ENCODE peak calls at places on chromosomes 16 and 17, in five cellular contexts. B is left ventricle myocardium inferior, U is pancreas, M is caudate nucleus, H is heart left ventricle. I is an unnamed sample.

GRCh38 chr17:38663964-38664644 is 10.7 kb downstream of the EPOP start:
- DNase-seq in B (no peak), U (no peak), M (no peak), H (no peak), I (no peak)

GRCh38 chr17:64718058-64718457 is 56.0 kb upstream of the SMURF2 start:
- DNase-seq in B (no peak), U (no peak), M (no peak), H (no peak), I (no peak)

GRCh38 chr17:27579304-27579703 is 51.7 kb upstream of the LGALS9 start:
- DNase-seq in B (no peak), U (no peak), M (no peak), H (no peak), I (no peak)

GRCh38 chr16:21599158-21599993 is at the start of gene METTL9:
- DNase-seq in B (peak), U (peak), M (peak), H (peak), I (peak)

GRCh38 chr17:3845361-3845753 is 689 bp downstream of the NCBP3 start:
- DNase-seq in B (no peak), U (no peak), M (no peak), H (no peak), I (no peak)

GRCh38 chr16:89289428-89290395 is 72.2 kb downstream of the ZNF778 start:
- DNase-seq in B (peak), U (peak), M (peak), H (peak), I (peak)

GRCh38 chr17:69424287-69425041 is 10.0 kb downstream of the MAP2K6 start:
- DNase-seq in B (no peak), U (no peak), M (no peak), H (no peak), I (no peak)

GRCh38 chr16:30354423-30355143 is 525 bp downstream of the CD2BP2 start:
- DNase-seq in B (no peak), U (peak), M (no peak), H (peak), I (peak)

GRCh38 chr17:57875109-57876022 is 25.5 kb upstream of the MRPS23 start:
- DNase-seq in B (peak), U (no peak), M (peak), H (peak), I (no peak)

GRCh38 chr17:50637829-50638571 is 3.3 kb downstream of the ABCC3 start:
- DNase-seq in B (no peak), U (no peak), M (no peak), H (no peak), I (no peak)

GRCh38 chr17:61157246-61157887 is 242.3 kb upstream of the TBX2 start:
- DNase-seq in B (no peak), U (no peak), M (peak), H (no peak), I (no peak)

GRCh38 chr16:31149894-31150890 is at the start of gene PRSS36:
- DNase-seq in B (no peak), U (no peak), M (no peak), H (no peak), I (no peak)

GRCh38 chr17:21285164-21286065 is 904 bp downstream of the MAP2K3 start:
- DNase-seq in B (no peak), U (peak), M (no peak), H (peak), I (no peak)

GRCh38 chr16:86379505-86379846 is 130.9 kb upstream of the FOXF1 start:
- DNase-seq in B (no peak), U (no peak), M (no peak), H (no peak), I (no peak)

GRCh38 chr16:57260294-57260929 is 15.4 kb downstream of the ARL2BP start:
- DNase-seq in B (no peak), U (peak), M (peak), H (peak), I (peak)

GRCh38 chr16:8703693-8704092 is 29.3 kb downstream of the ABAT start:
- DNase-seq in B (no peak), U (no peak), M (no peak), H (no peak), I (no peak)

GRCh38 chr16:23607740-23608139 is 11.6 kb upstream of the NDUFAB1 start:
- DNase-seq in B (no peak), U (no peak), M (no peak), H (no peak), I (no peak)

GRCh38 chr17:48596000-48596734 is 2.6 kb upstream of the HOXB5 start:
- DNase-seq in B (no peak), U (no peak), M (no peak), H (no peak), I (no peak)

GRCh38 chr16:53980675-53981074 is 276.7 kb downstream of the FTO start:
- DNase-seq in B (no peak), U (no peak), M (no peak), H (no peak), I (no peak)

GRCh38 chr17:17134952-17135340 is 71.2 kb downstream of the PLD6 start:
- DNase-seq in B (no peak), U (no peak), M (no peak), H (peak), I (no peak)

GRCh38 chr16:74049027-74049426 is 247.6 kb upstream of the PSMD7 start:
- DNase-seq in B (no peak), U (no peak), M (no peak), H (no peak), I (no peak)

GRCh38 chr17:7191571-7192270 is 12.6 kb upstream of the ASGR1 start:
- DNase-seq in B (no peak), U (peak), M (peak), H (no peak), I (no peak)

GRCh38 chr16:11250091-11250785 is 5.8 kb downstream of the SOCS1 start:
- DNase-seq in B (no peak), U (no peak), M (no peak), H (peak), I (no peak)
- H3K27ac ChIP-seq in B (no peak), U (no peak), M (no peak), H (no peak), I (no peak)

DNA sequence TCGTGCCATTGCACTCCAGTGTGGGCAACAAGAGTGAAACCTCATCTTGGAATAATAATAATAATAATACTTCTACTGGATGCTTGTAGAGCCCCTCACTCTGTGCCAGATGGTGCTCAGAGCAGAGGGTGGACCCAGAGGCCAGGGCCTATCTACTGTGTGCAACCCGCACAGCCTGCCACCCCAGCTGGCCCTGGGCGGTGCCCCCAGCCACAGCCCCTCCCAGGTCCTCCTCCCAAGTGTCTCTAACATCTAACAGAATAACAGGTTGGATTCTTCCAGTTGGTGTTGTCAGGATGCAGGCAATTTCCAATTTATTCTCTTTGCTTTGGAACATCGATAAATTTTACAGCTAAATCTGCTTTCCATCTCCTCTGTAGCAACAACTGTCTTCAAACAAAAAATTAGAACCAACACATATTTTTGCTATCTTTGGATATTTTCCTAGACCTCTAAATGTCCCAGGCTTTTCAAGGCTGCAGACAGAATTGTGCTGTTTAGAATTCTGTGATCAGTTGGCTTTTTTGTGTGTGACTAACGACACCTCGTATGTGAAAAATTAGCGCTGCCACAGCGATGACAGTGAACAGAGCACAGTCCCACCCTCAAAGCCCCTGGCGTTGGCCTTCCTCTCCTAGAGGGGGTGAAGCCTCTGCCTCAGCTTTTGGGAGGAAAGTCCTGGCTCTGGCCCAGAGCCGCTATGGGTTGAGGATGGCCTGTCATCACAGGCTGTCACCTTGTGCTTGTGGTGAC is 7.5 kb upstream of the EVPL start:
- DNase-seq in B (no peak), U (no peak), M (no peak), H (no peak), I (no peak)
- H3K27ac ChIP-seq in B (no peak), U (no peak), M (no peak), H (peak), I (no peak)

GRCh38 chr17:18261146-18261515 is 669 bp downstream of the MIEF2 start:
- DNase-seq in B (peak), U (peak), M (no peak), H (peak), I (no peak)

GRCh38 chr17:18260332-18261145 is at the start of gene MIEF2:
- DNase-seq in B (peak), U (peak), M (peak), H (peak), I (peak)

GRCh38 chr17:18262111-18262510 is 1.6 kb downstream of the MIEF2 start:
- DNase-seq in B (no peak), U (no peak), M (no peak), H (no peak), I (no peak)

GRCh38 chr17:18262641-18263040 is 2.2 kb downstream of the MIEF2 start:
- DNase-seq in B (peak), U (peak), M (no peak), H (no peak), I (peak)

GRCh38 chr17:18261659-18262058 is 1.2 kb downstream of the MIEF2 start:
- DNase-seq in B (no peak), U (no peak), M (no peak), H (no peak), I (no peak)
- H3K27ac ChIP-seq in B (peak), U (peak), M (no peak), H (peak), I (peak)

DNA sequence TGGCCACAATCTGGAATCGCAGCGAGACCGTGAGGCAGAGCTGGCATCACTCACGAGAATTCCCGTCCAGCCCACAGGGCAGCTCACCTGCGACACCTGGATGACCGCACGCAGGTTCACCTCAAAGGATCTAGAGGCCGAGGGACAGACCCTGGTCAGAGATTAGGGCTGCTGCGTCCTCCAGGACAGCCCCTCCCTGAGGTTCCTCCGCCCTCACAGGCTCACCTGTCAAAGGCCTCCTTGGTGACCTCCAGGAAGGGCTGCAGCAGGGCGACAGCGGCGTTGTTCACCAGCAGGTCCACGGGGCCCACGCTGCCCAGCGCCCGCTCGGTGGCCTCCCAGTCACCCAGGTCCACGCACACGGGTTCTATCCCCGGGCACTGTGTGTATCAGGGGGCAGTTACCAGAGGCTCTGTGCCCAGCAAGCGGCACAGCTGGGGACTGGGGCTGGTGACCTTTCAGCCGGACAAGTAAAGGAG is 824 bp downstream of the DCXR start:
- DNase-seq in B (no peak), U (no peak), M (no peak), H (no peak), I (no peak)
- H3K27ac ChIP-seq in B (peak), U (peak), M (peak), H (peak), I (peak)

DNA sequence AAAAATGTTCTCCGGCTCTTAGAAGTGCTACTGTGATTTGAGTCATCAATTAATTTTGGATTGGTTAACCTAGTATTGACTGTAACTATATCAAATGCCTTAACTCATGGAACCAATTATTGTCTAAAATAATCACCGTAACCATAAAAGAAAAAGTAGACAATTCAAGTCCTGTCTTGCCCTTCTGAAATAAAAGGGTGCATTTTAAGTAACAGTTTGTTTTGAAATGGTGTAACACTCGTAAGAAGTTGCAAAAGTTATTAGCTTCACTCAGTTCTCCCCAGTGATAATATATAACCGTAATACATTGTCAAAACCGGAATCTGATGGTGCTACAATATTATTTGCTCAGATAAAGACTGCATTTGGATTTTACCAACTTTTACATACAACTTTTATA is 413.3 kb upstream of the MON1B start:
- DNase-seq in B (no peak), U (no peak), M (no peak), H (no peak), I (no peak)
- H3K27ac ChIP-seq in B (no peak), U (no peak), M (no peak), H (no peak), I (no peak)

I was measured in spleen.